ENCODE peak calls at places on chromosomes 2 and 18, in five cellular contexts. J is breast epithelium, O is thoracic aorta, A is tibial artery, L is IMR-90. U is an unnamed sample. For H3K4me1, the result is how much of the 10 kb centered on the place peaks cover.

GRCh38 chr2:105517814-105518705 is 119.2 kb upstream of the FHL2 start:
- DNase-seq in J (peak), O (peak), A (peak), L (no peak), U (peak)

GRCh38 chr2:121334581-121335293 is 49.7 kb upstream of the TFCP2L1 start:
- DNase-seq in J (no peak), O (no peak), A (no peak), L (no peak), U (no peak)

GRCh38 chr2:24821433-24821891 is 28.2 kb downstream of the CENPO start:
- DNase-seq in J (no peak), O (no peak), A (no peak), L (no peak), U (no peak)

GRCh38 chr2:47295133-47295980 is 107.6 kb upstream of the MSH2 start:
- DNase-seq in J (no peak), O (no peak), A (no peak), L (no peak), U (no peak)

GRCh38 chr2:122423934-122424333 is 668.5 kb downstream of the TSN start:
- DNase-seq in J (no peak), O (no peak), A (no peak), L (no peak), U (no peak)

GRCh38 chr2:73836141-73836943 is 7.6 kb downstream of the STAMBP start:
- DNase-seq in J (no peak), O (no peak), A (no peak), L (no peak), U (no peak)

GRCh38 chr2:180715044-180715443 is 265.4 kb upstream of the UBE2E3 start:
- DNase-seq in J (no peak), O (no peak), A (no peak), L (no peak), U (no peak)

GRCh38 chr2:202574541-202574940 is 60.2 kb upstream of the FAM117B start:
- DNase-seq in J (no peak), O (no peak), A (no peak), L (peak), U (no peak)

GRCh38 chr2:70012887-70013286 is 51.5 kb upstream of the ASPRV1 start:
- DNase-seq in J (no peak), O (no peak), A (no peak), L (no peak), U (no peak)

GRCh38 chr18:51278045-51278649 is 80.7 kb upstream of the MEX3C start:
- DNase-seq in J (no peak), O (no peak), A (no peak), L (no peak), U (peak)

GRCh38 chr2:121501554-121501953 is 29.1 kb upstream of the RNU4ATAC start:
- DNase-seq in J (no peak), O (no peak), A (no peak), L (no peak), U (no peak)

GRCh38 chr2:105570757-105571156 is 171.9 kb upstream of the FHL2 start:
- DNase-seq in J (no peak), O (no peak), A (no peak), L (no peak), U (no peak)

GRCh38 chr2:55807900-55808299 is 114.3 kb upstream of the PNPT1 start:
- DNase-seq in J (no peak), O (no peak), A (no peak), L (no peak), U (no peak)

GRCh38 chr2:145065278-145065677 is 545.4 kb upstream of the ZEB2 start:
- DNase-seq in J (no peak), O (no peak), A (no peak), L (peak), U (no peak)

GRCh38 chr2:147575106-147575505 is 269.7 kb upstream of the ACVR2A start:
- DNase-seq in J (no peak), O (no peak), A (no peak), L (no peak), U (no peak)

GRCh38 chr2:147568109-147568508 is 276.7 kb upstream of the ACVR2A start:
- DNase-seq in J (no peak), O (no peak), A (no peak), L (no peak), U (no peak)

GRCh38 chr2:147572622-147573021 is 272.2 kb upstream of the ACVR2A start:
- DNase-seq in J (no peak), O (no peak), A (no peak), L (no peak), U (no peak)

GRCh38 chr2:147567131-147567530 is 277.7 kb upstream of the ACVR2A start:
- DNase-seq in J (no peak), O (no peak), A (no peak), L (peak), U (no peak)

DNA sequence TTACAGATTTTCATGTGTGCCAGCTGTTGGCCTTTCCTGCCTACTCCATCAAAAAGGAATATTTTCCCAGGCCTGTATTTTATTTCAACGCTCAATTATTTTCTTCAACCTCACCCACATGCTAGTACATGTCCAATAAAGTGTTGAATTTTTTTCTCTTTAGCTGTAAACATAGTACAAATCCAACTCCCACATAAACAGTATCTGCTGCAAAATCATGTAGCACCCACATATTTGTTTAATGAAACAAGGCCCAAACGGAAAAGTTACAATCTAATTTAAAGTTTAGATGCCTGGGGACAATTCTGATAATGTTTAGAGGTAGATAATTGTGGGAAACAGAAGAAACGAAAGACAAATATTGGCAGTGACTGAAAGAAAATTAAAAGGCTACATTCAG is 275.4 kb upstream of the ACVR2A start:
- DNase-seq in J (no peak), O (no peak), A (no peak), L (no peak), U (no peak)
- H3K27ac ChIP-seq in J (no peak), O (no peak), A (no peak), L (no peak), U (no peak)

GRCh38 chr2:88600038-88600465 is 27.2 kb downstream of the EIF2AK3 start:
- DNase-seq in J (no peak), O (no peak), A (no peak), L (peak), U (no peak)

GRCh38 chr2:88603146-88603545 is 24.1 kb downstream of the EIF2AK3 start:
- DNase-seq in J (no peak), O (no peak), A (no peak), L (peak), U (no peak)

GRCh38 chr2:88599527-88599926 is 27.7 kb downstream of the EIF2AK3 start:
- DNase-seq in J (no peak), O (no peak), A (no peak), L (no peak), U (no peak)

GRCh38 chr2:88602022-88602421 is 25.2 kb downstream of the EIF2AK3 start:
- DNase-seq in J (no peak), O (no peak), A (no peak), L (no peak), U (no peak)

DNA sequence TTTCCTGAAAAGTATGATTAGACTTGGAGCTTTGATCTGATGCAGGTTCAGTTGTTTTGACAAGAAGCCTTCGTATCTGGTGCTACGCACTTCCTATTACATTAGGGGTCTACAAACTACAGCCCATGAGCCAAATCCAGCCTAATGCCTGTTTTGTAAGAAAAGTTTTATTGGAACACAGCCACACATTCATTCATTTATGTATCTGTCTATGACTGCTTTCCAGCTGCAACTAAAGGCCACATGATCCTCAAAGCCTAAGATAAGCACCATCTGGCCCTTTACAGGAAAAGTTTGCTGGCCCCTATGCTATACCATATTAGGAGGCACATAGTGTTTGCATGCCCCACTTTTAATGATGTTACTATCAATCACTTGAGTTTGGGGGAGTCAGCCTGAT is 26.0 kb downstream of the EIF2AK3 start:
- DNase-seq in J (no peak), O (no peak), A (no peak), L (peak), U (no peak)
- H3K4me1 ChIP-seq in J (under half), O (under half), A (under half), L (under half), U (under half)

DNA sequence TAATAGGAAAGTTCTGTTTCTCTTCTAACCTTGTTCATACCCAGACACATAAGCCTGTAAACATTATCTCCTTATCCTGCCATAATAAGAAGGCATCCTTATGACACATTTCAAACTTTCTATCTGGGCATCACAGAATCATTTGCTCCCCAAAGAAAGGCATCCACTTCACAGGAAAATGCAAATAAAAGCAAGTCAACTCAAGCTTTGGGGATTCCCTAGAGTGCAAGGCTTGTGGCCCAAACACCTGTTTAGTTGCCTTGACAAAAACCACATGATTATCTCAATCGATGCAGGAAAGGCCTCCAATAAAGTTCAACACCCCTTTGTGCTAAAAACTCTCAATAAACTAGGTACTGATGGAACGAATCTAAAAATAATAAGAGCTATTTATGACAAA is 195.7 kb upstream of the GALNT5 start:
- DNase-seq in J (no peak), O (no peak), A (no peak), L (no peak), U (no peak)
- H3K4me3 ChIP-seq in J (no peak), O (no peak), A (no peak), L (no peak), U (no peak)

GRCh38 chr18:24198461-24198860 is 59.6 kb downstream of the CABYR start:
- DNase-seq in J (no peak), O (no peak), A (no peak), L (no peak), U (no peak)
- H3K27ac ChIP-seq in J (no peak), O (no peak), A (no peak), L (no peak), U (no peak)

GRCh38 chr2:58866527-58866926 is 625.4 kb upstream of the FANCL start:
- DNase-seq in J (no peak), O (no peak), A (no peak), L (no peak), U (no peak)
- H3K4me1 ChIP-seq in J (under half), O (under half), A (under half), L (under half), U (under half)

DNA sequence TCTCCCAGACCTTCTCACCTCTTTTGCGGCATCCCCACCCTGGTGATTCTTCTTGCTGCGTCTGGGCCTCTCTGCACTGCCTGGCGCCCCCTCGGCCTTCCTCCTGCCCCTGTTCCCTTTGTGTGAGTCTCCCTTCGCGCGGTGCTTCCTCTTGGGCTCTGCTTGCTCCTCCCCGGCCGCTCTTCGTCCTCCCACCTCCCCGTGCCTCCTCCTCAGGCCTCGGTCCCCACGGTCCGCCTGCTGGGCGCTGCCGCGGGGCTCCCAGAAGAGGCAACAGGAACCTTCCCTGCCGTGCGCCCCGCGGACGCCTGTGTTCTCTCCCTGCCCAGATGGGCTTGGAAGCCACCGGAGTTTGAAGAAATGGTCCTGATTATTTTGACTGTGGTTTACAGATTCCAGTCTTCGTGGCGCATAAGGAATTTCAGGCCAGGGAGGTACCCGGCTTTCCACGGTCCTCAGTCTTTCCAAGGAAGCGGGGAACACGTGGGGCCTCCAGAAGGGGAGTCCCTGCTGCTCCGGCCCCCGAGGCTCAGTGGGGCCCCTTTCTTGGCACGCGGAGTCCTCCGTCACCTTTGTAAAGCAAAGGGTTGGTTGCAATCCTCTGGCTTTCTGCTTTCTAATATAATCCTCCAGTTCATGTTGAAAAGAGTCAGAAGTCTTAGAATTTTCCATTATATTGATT is 13.1 kb downstream of the RNU2-63P start:
- DNase-seq in J (no peak), O (no peak), A (no peak), L (no peak), U (no peak)
- H3K4me3 ChIP-seq in J (no peak), O (no peak), A (no peak), L (no peak), U (no peak)

GRCh38 chr18:21321711-21322110 is 79.7 kb downstream of the GREB1L start:
- DNase-seq in J (no peak), O (no peak), A (no peak), L (no peak), U (no peak)
- H3K27ac ChIP-seq in J (no peak), O (no peak), A (no peak), L (no peak), U (no peak)

GRCh38 chr18:48761582-48761981 is 189.2 kb downstream of the SMAD7 start:
- DNase-seq in J (no peak), O (no peak), A (no peak), L (no peak), U (no peak)
- H3K4me1 ChIP-seq in J (under half), O (under half), A (under half), L (under half), U (under half)

GRCh38 chr2:239159476-239159911 is 241.3 kb downstream of the HDAC4 start:
- DNase-seq in J (peak), O (no peak), A (peak), L (no peak), U (no peak)
- H3K4me3 ChIP-seq in J (no peak), O (no peak), A (no peak), L (no peak), U (no peak)